ENCODE peak calls at places on chromosomes 12 and 14, in nine cellular contexts. G is suprapubic skin; O is neural progenitor cell; C is astrocyte; J is hepatocyte; A is breast epithelium; U is SK-N-SH; V is transverse colon; R is CD8-positive, alpha-beta T cell. T is an unnamed sample.

GRCh38 chr14:106436310-106436905 is 910.0 kb downstream of the TMEM121 start:
- DNase-seq in J (no peak), V (peak; percentile 35), R (peak; percentile 34), C (no peak), U (no peak), O (no peak), G (no peak), A (no peak), T (peak; percentile 78)

GRCh38 chr14:23299558-23299957 is 3.1 kb downstream of the PPP1R3E start:
- DNase-seq in V (no peak), O (no peak), A (no peak), R (no peak), U (no peak), J (peak; percentile 68), G (no peak), C (peak; percentile 39), T (no peak)

GRCh38 chr14:54627718-54628345 is 60.9 kb downstream of the SAMD4A start:
- DNase-seq in C (peak; percentile 62), G (no peak), A (no peak), J (peak; percentile 61), U (peak; percentile 40), V (no peak), O (peak; percentile 56), R (no peak), T (no peak)

GRCh38 chr12:117494833-117495714 is 133.6 kb upstream of the NOS1 start:
- DNase-seq in J (peak; percentile 51), V (peak; percentile 9), C (no peak), G (no peak), O (peak; percentile 13), A (no peak), U (no peak), R (no peak), T (peak; percentile 27)

GRCh38 chr12:3520168-3520567 is 29.2 kb downstream of the PRMT8 start:
- DNase-seq in U (peak; percentile 44), R (no peak), J (no peak), O (no peak), V (peak; percentile 22), C (no peak), G (no peak), A (no peak), T (peak; percentile 56)

GRCh38 chr14:25048170-25049126 is 1.5 kb downstream of the STXBP6 start:
- DNase-seq in U (no peak), A (no peak), J (peak; percentile 33), V (peak; percentile 25), G (no peak), O (no peak), R (no peak), C (peak; percentile 81), T (no peak)

GRCh38 chr12:78864483-78865296 is at the start of gene SYT1:
- DNase-seq in A (peak; percentile 57), O (peak; percentile 94), R (no peak), J (peak; percentile 72), C (peak; percentile 87), V (peak; percentile 25), G (no peak), U (peak; percentile 92), T (peak; percentile 82)

GRCh38 chr12:106304001-106304421 is 1.5 kb downstream of the TCP11L2 start:
- DNase-seq in A (no peak), R (no peak), O (peak; percentile 12), G (no peak), C (no peak), V (no peak), U (no peak), J (peak; percentile 24), T (no peak)

GRCh38 chr12:78245111-78245510 is 414.4 kb downstream of the NAV3 start:
- DNase-seq in J (no peak), A (no peak), R (no peak), O (no peak), G (no peak), C (no peak), V (no peak), U (no peak), T (no peak)

GRCh38 chr12:108131035-108131434 is 1.9 kb downstream of the WSCD2 start:
- DNase-seq in J (no peak), A (no peak), V (no peak), R (no peak), U (no peak), G (no peak), C (no peak), O (no peak), T (no peak)

GRCh38 chr14:93078830-93079229 is 36.9 kb downstream of the ITPK1 start:
- DNase-seq in C (peak; percentile 62), U (no peak), V (no peak), R (no peak), J (no peak), G (no peak), O (no peak), A (no peak), T (no peak)

GRCh38 chr12:96585977-96586376 is 96.6 kb downstream of the CFAP54 start:
- DNase-seq in O (no peak), J (no peak), U (no peak), C (peak; percentile 53), G (no peak), A (no peak), V (no peak), R (no peak), T (no peak)

GRCh38 chr14:105378873-105379685 is 19.3 kb upstream of the TEX22 start:
- DNase-seq in G (no peak), U (no peak), O (no peak), J (no peak), A (no peak), R (no peak), C (no peak), V (no peak), T (peak; percentile 81)

GRCh38 chr12:15794196-15794595 is 5.0 kb upstream of the EPS8 start:
- DNase-seq in C (no peak), V (no peak), J (no peak), R (no peak), O (peak; percentile 13), U (no peak), A (no peak), G (no peak), T (no peak)

GRCh38 chr12:51923506-51924365 is 16.4 kb downstream of the ACVRL1 start:
- DNase-seq in O (peak; percentile 72), G (peak; percentile 89), V (peak; percentile 72), R (peak; percentile 21), C (no peak), U (peak; percentile 58), J (peak; percentile 67), A (no peak), T (no peak)

GRCh38 chr12:108097160-108097911 is 31.8 kb upstream of the WSCD2 start:
- DNase-seq in G (peak; percentile 76), A (no peak), V (no peak), C (no peak), O (no peak), U (no peak), R (no peak), J (no peak), T (no peak)

GRCh38 chr14:90522585-90523191 is 125.9 kb downstream of the CALM1 start:
- DNase-seq in O (peak; percentile 61), C (peak; percentile 45), J (no peak), G (no peak), V (peak; percentile 49), A (peak; percentile 81), U (peak; percentile 93), R (no peak), T (peak; percentile 86)
- H3K27ac ChIP-seq in O (no peak overlapping the region), C (no peak overlapping the region), J (no peak overlapping the region), G (no peak overlapping the region), V (peak overlapping the region; percentile 54), A (peak overlapping the region; percentile 65), U (peak overlapping the region; percentile 86), R (no peak overlapping the region), T (no peak overlapping the region)

DNA sequence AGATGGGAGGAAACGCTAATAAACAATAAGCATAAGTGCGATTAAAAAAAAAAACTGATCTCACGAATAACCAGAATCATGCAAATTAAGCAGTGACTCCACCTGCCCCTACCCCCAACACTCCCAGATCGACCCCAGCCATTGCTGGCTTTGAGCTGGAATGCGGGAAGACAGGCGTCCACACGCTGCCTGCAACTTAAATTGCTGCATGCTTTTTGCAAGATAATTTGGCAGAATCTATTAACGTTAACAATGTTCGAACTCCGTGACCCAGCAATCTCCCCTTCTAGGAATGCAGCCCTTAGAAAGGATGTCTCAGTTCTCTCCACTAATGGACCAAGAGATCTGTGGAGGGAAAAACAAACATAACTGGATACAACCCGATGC is 946 bp upstream of the CKB start:
- DNase-seq in J (no peak), A (no peak), U (no peak), G (no peak), R (no peak), O (no peak), C (no peak), V (no peak), T (no peak)
- H3K4me1 ChIP-seq in J (peaks cover 59% of the 10 kb centered on the region), A (no peaks in the 10 kb centered on the region), U (peaks cover 21% of the 10 kb centered on the region), G (peaks cover 73% of the 10 kb centered on the region), R (peaks cover 29% of the 10 kb centered on the region), O (peaks cover 35% of the 10 kb centered on the region), C (peaks cover 35% of the 10 kb centered on the region), V (peaks cover 81% of the 10 kb centered on the region), T (peaks cover 26% of the 10 kb centered on the region)

DNA sequence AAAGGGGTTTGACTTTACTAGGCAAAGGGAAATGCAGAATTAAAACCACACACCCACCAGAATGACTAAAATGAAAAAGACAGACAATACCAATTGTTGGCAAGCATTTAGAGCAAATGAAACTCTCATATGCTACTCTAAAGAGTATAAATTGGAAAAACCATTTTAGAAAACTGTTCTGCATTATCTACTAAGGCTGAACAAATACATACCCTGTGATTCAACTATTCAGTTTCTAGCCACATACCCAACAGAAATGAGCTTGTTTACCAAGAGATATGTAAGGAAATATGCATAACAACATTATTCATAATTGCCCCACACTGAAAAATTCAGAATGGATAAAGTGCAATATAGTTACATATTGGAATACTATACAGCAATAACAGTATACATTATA is 8.5 kb upstream of the IL22 start:
- DNase-seq in C (no peak), V (no peak), R (no peak), O (no peak), G (no peak), J (no peak), A (no peak), U (no peak), T (no peak)
- H3K4me3 ChIP-seq in C (no peak overlapping the region), V (no peak overlapping the region), R (no peak overlapping the region), O (no peak overlapping the region), G (no peak overlapping the region), J (no peak overlapping the region), A (no peak overlapping the region), U (no peak overlapping the region), T (no peak overlapping the region)

GRCh38 chr12:53670966-53671365 is 4.9 kb downstream of the ATP5MC2 start:
- DNase-seq in J (no peak), A (no peak), C (no peak), V (no peak), U (no peak), O (no peak), R (no peak), G (no peak), T (no peak)

GRCh38 chr12:53676715-53677611 is 1.1 kb upstream of the ATP5MC2 start:
- DNase-seq in U (no peak), J (peak; percentile 35), A (peak; percentile 35), G (peak; percentile 82), C (no peak), V (peak; percentile 41), R (no peak), O (peak; percentile 87), T (peak; percentile 68)

GRCh38 chr12:53677612-53678133 is 1.8 kb upstream of the ATP5MC2 start:
- DNase-seq in U (no peak), G (no peak), C (no peak), V (no peak), A (no peak), R (no peak), J (no peak), O (peak; percentile 27), T (peak; percentile 67)

GRCh38 chr12:53674977-53675700 is 744 bp downstream of the ATP5MC2 start:
- DNase-seq in G (no peak), V (no peak), C (no peak), A (no peak), U (no peak), J (no peak), O (peak; percentile 13), R (no peak), T (no peak)

GRCh38 chr12:53675701-53676607 is at the start of gene ATP5MC2:
- DNase-seq in C (peak; percentile 91), J (peak; percentile 99), V (peak; percentile 98), R (peak; percentile 96), U (peak; percentile 98), A (peak; percentile 97), G (peak; percentile 97), O (peak; percentile 99), T (peak; percentile 98)
- H3K27ac ChIP-seq in C (peak within 1 kb of the TSS; percentile 82), J (peak within 1 kb of the TSS; percentile 90), V (peak within 1 kb of the TSS; percentile 91), R (peak within 1 kb of the TSS; percentile 60), U (peak within 1 kb of the TSS; percentile 91), A (peak within 1 kb of the TSS; percentile 92), G (peak within 1 kb of the TSS; percentile 89), O (peak within 1 kb of the TSS; percentile 94), T (peak within 1 kb of the TSS; percentile 82)